ENCODE peak calls at places on chromosomes 16 and 17, in four cellular contexts. Z is OCI-LY7; Y is CD4-positive, CD25-positive, alpha-beta regulatory T cell; V is adipocyte. N is an unnamed sample.

GRCh38 chr17:41212524-41213169 is 13.8 kb upstream of the KRTAP9-2 start:
- DNase-seq in Z (no peak), Y (no peak), V (no peak), N (no peak)

GRCh38 chr17:79798296-79799173 is 1.7 kb upstream of the CBX8 start:
- DNase-seq in Z (no peak), Y (no peak), V (peak), N (no peak)

GRCh38 chr16:11699234-11699894 is 31.1 kb downstream of the SNN start:
- DNase-seq in Z (no peak), Y (no peak), V (no peak), N (no peak)

GRCh38 chr17:38467491-38467890 is 39.2 kb downstream of the ARHGAP23 start:
- DNase-seq in Z (no peak), Y (no peak), V (no peak), N (no peak)

GRCh38 chr16:19700319-19700781 is 17.7 kb downstream of the KNOP1 start:
- DNase-seq in Z (no peak), Y (no peak), V (peak), N (no peak)

GRCh38 chr17:44384823-44385286 is 4.6 kb downstream of the ITGA2B start:
- DNase-seq in Z (no peak), Y (no peak), V (no peak), N (no peak)

GRCh38 chr17:62804822-62805221 is 3.3 kb downstream of the MARCHF10 start:
- DNase-seq in Z (no peak), Y (no peak), V (peak), N (no peak)

GRCh38 chr17:1998426-1998784 is 26.7 kb downstream of the RTN4RL1 start:
- DNase-seq in Z (no peak), Y (no peak), V (no peak), N (no peak)

GRCh38 chr17:3558603-3559269 is 1.1 kb upstream of the TRPV3 start:
- DNase-seq in Z (peak), Y (peak), V (no peak), N (no peak)

GRCh38 chr17:57650548-57650947 is 94.6 kb downstream of the CCDC182 start:
- DNase-seq in Z (no peak), Y (no peak), V (no peak), N (no peak)

GRCh38 chr17:61097786-61098185 is 301.9 kb upstream of the TBX2 start:
- DNase-seq in Z (no peak), Y (no peak), V (no peak), N (no peak)

GRCh38 chr17:44170499-44171201 is at the start of gene ASB16:
- DNase-seq in Z (no peak), Y (no peak), V (peak), N (no peak)

GRCh38 chr16:74691093-74691855 is 9.4 kb downstream of the MLKL start:
- DNase-seq in Z (no peak), Y (no peak), V (peak), N (no peak)

GRCh38 chr17:77498875-77499698 is 358.3 kb downstream of the SEC14L1 start:
- DNase-seq in Z (no peak), Y (peak), V (no peak), N (no peak)

GRCh38 chr17:62614142-62614541 is 13.3 kb upstream of the MRC2 start:
- DNase-seq in Z (no peak), Y (no peak), V (peak), N (no peak)